ENCODE peak calls at places on chromosomes 11 and 22, in six cellular contexts. V, C, Q, I, H and B are unnamed samples.

GRCh38 chr11:1729692-1730011 is 20.7 kb downstream of the IFITM10 start:
- DNase-seq in C (no peak), H (peak; percentile 67), Q (no peak), I (no peak), V (no peak), B (no peak)

GRCh38 chr22:19774628-19775027 is 14.1 kb downstream of the TBX1 start:
- DNase-seq in Q (no peak), C (no peak), V (no peak), H (no peak), I (no peak), B (no peak)

GRCh38 chr11:69867076-69868002 is 48.1 kb upstream of the FGF3 start:
- DNase-seq in I (no peak), H (peak; percentile 41), C (no peak), Q (no peak), V (no peak), B (no peak)

GRCh38 chr22:23749747-23750373 is 1.1 kb downstream of the ZNF70 start:
- DNase-seq in H (peak; percentile 22), V (no peak), Q (no peak), I (no peak), C (no peak), B (no peak)

GRCh38 chr11:17036666-17037658 is 22.7 kb upstream of the PLEKHA7 start:
- DNase-seq in V (peak; percentile 7), H (no peak), C (no peak), Q (peak; percentile 60), I (no peak), B (peak; percentile 78)

GRCh38 chr11:116925050-116925449 is 87.6 kb upstream of the APOA1 start:
- DNase-seq in C (no peak), H (no peak), I (no peak), Q (no peak), V (no peak), B (no peak)

GRCh38 chr11:77413850-77414249 is 60.0 kb downstream of the PAK1 start:
- DNase-seq in H (no peak), V (no peak), Q (no peak), I (no peak), C (no peak), B (no peak)

GRCh38 chr11:33652930-33653329 is 47.7 kb downstream of the C11orf91 start:
- DNase-seq in I (no peak), V (no peak), Q (no peak), H (no peak), C (no peak), B (no peak)

GRCh38 chr22:19375435-19375834 is 56.1 kb downstream of the HIRA start:
- DNase-seq in I (no peak), H (no peak), Q (no peak), V (no peak), C (no peak), B (no peak)

GRCh38 chr11:60056349-60056969 is at the start of gene MS4A3:
- DNase-seq in C (no peak), V (no peak), I (no peak), H (no peak), Q (no peak), B (no peak)

GRCh38 chr11:32435152-32435480 is 223 bp downstream of the WT1 start:
- DNase-seq in Q (no peak), I (no peak), V (no peak), H (no peak), C (no peak), B (no peak)

GRCh38 chr11:844693-845644 is 2.3 kb downstream of the TSPAN4 start:
- DNase-seq in I (peak; percentile 95), Q (peak; percentile 77), C (no peak), H (peak; percentile 87), V (no peak), B (peak; percentile 77)

GRCh38 chr22:44885806-44886360 is 123.9 kb downstream of the PHF21B start:
- DNase-seq in H (no peak), I (no peak), C (no peak), Q (no peak), V (no peak), B (no peak)

GRCh38 chr11:6682936-6683861 is at the start of gene MRPL17:
- DNase-seq in C (peak; percentile 99), I (peak; percentile 100), H (peak; percentile 100), V (peak; percentile 99), Q (peak; percentile 99), B (peak; percentile 99)

GRCh38 chr11:86802601-86803051 is 2.3 kb downstream of the PRSS23 start:
- DNase-seq in Q (no peak), H (peak; percentile 67), C (no peak), V (peak; percentile 53), I (no peak), B (peak; percentile 39)

GRCh38 chr11:134173296-134173695 is 50.5 kb downstream of the NCAPD3 start:
- DNase-seq in Q (no peak), H (no peak), C (no peak), I (no peak), V (no peak), B (no peak)

GRCh38 chr11:122085712-122086111 is 30.3 kb downstream of the BLID start:
- DNase-seq in V (no peak), Q (no peak), H (peak; percentile 44), C (no peak), I (no peak), B (no peak)
- H3K4me1 ChIP-seq in V (peaks cover 12% of the 10 kb centered on the region), Q (no peaks in the 10 kb centered on the region), H (peaks cover 71% of the 10 kb centered on the region), C (no peaks in the 10 kb centered on the region), I (peaks cover 26% of the 10 kb centered on the region), B (no peaks in the 10 kb centered on the region)

GRCh38 chr22:46538816-46539163 is 1.4 kb upstream of the CELSR1 start:
- DNase-seq in C (no peak), Q (no peak), I (no peak), H (peak; percentile 93), V (no peak), B (peak; percentile 41)

GRCh38 chr22:46542011-46542985 is 4.9 kb upstream of the CELSR1 start:
- DNase-seq in Q (peak; percentile 80), I (peak; percentile 69), H (peak; percentile 81), V (no peak), C (peak; percentile 72), B (peak; percentile 81)

GRCh38 chr22:46537946-46538815 is 761 bp upstream of the CELSR1 start:
- DNase-seq in I (no peak), V (no peak), C (no peak), Q (no peak), H (peak; percentile 61), B (no peak)

GRCh38 chr22:46539169-46539568 is 1.7 kb upstream of the CELSR1 start:
- DNase-seq in I (no peak), V (no peak), C (no peak), Q (no peak), H (no peak), B (no peak)

GRCh38 chr22:46541536-46541935 is 4.1 kb upstream of the CELSR1 start:
- DNase-seq in H (no peak), I (no peak), Q (no peak), V (no peak), C (no peak), B (no peak)
- H3K27ac ChIP-seq in H (no peak overlapping the region), I (no peak overlapping the region), Q (peak overlapping the region; percentile 43), V (no peak overlapping the region), C (no peak overlapping the region), B (no peak overlapping the region)

GRCh38 chr22:36732609-36733008 is 29.1 kb upstream of the CACNG2 start:
- DNase-seq in C (no peak), V (no peak), Q (no peak), H (no peak), I (no peak), B (no peak)

GRCh38 chr22:36734171-36735058 is 30.9 kb upstream of the CACNG2 start:
- DNase-seq in I (no peak), C (no peak), V (no peak), Q (peak; percentile 21), H (peak; percentile 89), B (peak; percentile 76)

GRCh38 chr22:36730176-36730858 is 26.8 kb upstream of the CACNG2 start:
- DNase-seq in H (peak; percentile 3), I (no peak), C (no peak), Q (no peak), V (no peak), B (no peak)

GRCh38 chr22:36733271-36733670 is 29.7 kb upstream of the CACNG2 start:
- DNase-seq in C (no peak), Q (peak; percentile 13), V (no peak), I (no peak), H (no peak), B (no peak)

DNA sequence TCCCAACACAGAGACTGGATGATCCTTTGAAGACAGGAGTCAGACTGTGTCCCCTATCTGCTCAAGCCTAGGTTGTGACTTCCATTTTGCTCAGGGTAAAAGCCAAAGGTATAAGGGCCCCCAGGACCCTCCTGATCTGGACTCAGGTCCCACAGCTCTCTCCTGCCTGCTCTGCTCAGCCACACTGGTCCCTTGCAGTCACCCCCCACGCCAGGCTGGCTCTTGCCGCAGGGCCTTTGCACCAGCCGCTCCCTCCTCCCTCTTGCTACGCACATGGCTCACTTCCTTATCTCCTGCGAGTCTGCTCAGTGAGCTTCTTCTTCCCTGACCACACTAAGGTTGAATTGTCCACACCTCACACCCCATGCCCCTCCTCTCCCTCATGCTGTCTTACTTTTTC is 28.4 kb upstream of the CACNG2 start:
- DNase-seq in H (no peak), V (no peak), C (no peak), Q (no peak), I (no peak), B (no peak)
- H3K4me3 ChIP-seq in H (no peak overlapping the region), V (no peak overlapping the region), C (no peak overlapping the region), Q (no peak overlapping the region), I (no peak overlapping the region), B (no peak overlapping the region)

DNA sequence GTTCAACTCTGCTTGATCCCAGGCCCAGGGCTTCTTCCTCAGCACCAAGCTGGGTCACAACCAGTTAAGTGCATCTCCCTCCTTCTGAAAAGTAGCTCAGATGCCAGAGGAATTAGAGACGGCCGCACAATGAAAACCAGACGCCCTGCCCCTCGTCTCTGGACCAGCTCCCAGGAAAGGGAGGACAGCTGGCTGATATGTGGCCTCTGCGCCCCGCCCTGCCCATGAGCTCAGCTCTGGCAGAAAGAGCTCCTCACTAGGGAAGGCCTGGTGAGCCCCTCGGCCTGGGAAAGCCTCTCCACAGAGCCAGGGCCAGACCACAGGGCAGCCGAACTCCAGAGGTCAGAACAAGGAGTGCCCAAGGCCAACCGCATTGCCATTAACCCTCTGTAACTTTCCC is 18.1 kb upstream of the SCGB1A1 start:
- DNase-seq in Q (peak; percentile 54), H (peak; percentile 95), I (peak; percentile 85), C (no peak), V (no peak), B (peak; percentile 52)
- H3K4me1 ChIP-seq in Q (peaks cover 46% of the 10 kb centered on the region), H (peaks cover 49% of the 10 kb centered on the region), I (peaks cover 74% of the 10 kb centered on the region), C (peaks cover 52% of the 10 kb centered on the region), V (no peaks in the 10 kb centered on the region), B (peaks cover 11% of the 10 kb centered on the region)

DNA sequence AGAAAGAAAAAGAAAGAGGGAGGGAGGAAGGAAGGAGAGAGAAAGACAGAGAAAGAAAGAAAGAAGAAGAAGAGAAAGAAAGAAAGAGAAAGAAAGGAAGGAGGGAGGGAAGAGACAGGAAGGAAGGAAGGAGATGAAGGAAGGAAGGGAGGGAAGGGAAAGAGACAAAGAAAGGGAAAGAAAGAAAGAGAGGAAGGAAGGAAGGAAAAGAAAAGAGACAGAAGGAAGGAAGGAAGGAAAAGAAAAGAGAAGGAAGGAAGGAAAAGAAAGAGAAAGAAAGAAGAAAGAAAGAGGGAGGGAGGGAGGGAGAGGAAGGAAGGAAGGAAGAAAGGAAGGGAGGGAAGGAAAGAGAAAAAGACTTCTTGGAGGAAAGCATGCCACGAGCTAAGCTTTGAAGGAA is 19.1 kb downstream of the POU2AF2 start:
- DNase-seq in H (no peak), C (no peak), V (no peak), Q (no peak), I (no peak), B (no peak)
- H3K27ac ChIP-seq in H (no peak overlapping the region), C (no peak overlapping the region), V (no peak overlapping the region), Q (no peak overlapping the region), I (no peak overlapping the region), B (no peak overlapping the region)